ENCODE peak calls at places on chromosomes 12 and 14, in four cellular contexts. G is T-helper 9 cell, X is fibroblast of pulmonary artery, T is tibial artery. M is an unnamed sample.

GRCh38 chr12:57735952-57736742 is 2.4 kb downstream of the AGAP2 start:
- DNase-seq in G (no peak), X (peak), T (no peak), M (no peak)

GRCh38 chr12:52300796-52301691 is 9.7 kb upstream of the KRT81 start:
- DNase-seq in X (peak), T (no peak), G (no peak), M (no peak)

GRCh38 chr14:35927727-35928126 is 101.6 kb downstream of the BRMS1L start:
- DNase-seq in T (no peak), G (no peak), X (no peak), M (no peak)

GRCh38 chr12:54147186-54147585 is 41.6 kb downstream of the SMUG1 start:
- DNase-seq in T (no peak), X (no peak), G (no peak), M (no peak)

GRCh38 chr14:69491226-69491625 is 6.7 kb downstream of the PLEKHD1 start:
- DNase-seq in G (no peak), X (no peak), T (no peak), M (no peak)

GRCh38 chr12:74365178-74365964 is 172.3 kb upstream of the ATXN7L3B start:
- DNase-seq in G (no peak), X (peak), T (no peak), M (no peak)

GRCh38 chr12:5485471-5485870 is 53.6 kb downstream of the NTF3 start:
- DNase-seq in X (no peak), G (no peak), T (no peak), M (no peak)

GRCh38 chr12:52690351-52691075 is 10.3 kb upstream of the KRT1 start:
- DNase-seq in T (no peak), G (no peak), X (no peak), M (no peak)

GRCh38 chr14:60964901-60965300 is 16.0 kb downstream of the TRMT5 start:
- DNase-seq in X (no peak), T (no peak), G (no peak), M (no peak)

M was measured in activated effector memory CD4-positive, alpha-beta T cell treated with Interleukin-2 at 50 U/mL for 16 hours.